ENCODE peak calls at places on chromosomes 6 and 20, in nine cellular contexts. K, U, Z, W, V, M, I, C and T are unnamed samples.

GRCh38 chr6:115783402-115784061 is 277.2 kb downstream of the FRK start:
- DNase-seq in C (peak), V (no peak), W (no peak), I (no peak), Z (no peak), K (no peak), U (no peak), M (no peak), T (no peak)

GRCh38 chr20:57210054-57210910 is 56.2 kb downstream of the BMP7 start:
- DNase-seq in V (no peak), C (peak), Z (no peak), W (no peak), K (no peak), M (peak), U (no peak), I (no peak), T (peak)

GRCh38 chr6:15184441-15184861 is 61.4 kb upstream of the JARID2 start:
- DNase-seq in C (no peak), V (no peak), U (no peak), M (no peak), Z (no peak), W (peak), K (no peak), I (no peak), T (no peak)

GRCh38 chr6:124999105-124999764 is 37.0 kb downstream of the RNF217 start:
- DNase-seq in U (no peak), W (no peak), Z (no peak), C (peak), I (no peak), V (no peak), K (no peak), M (no peak), T (peak)

GRCh38 chr6:97240222-97240621 is 42.8 kb downstream of the MMS22L start:
- DNase-seq in K (no peak), C (no peak), W (no peak), V (no peak), I (no peak), Z (no peak), M (no peak), U (no peak), T (no peak)

GRCh38 chr6:45892696-45893095 is 123.0 kb downstream of the CLIC5 start:
- DNase-seq in M (no peak), Z (no peak), W (no peak), V (no peak), I (no peak), U (no peak), C (no peak), K (no peak), T (no peak)

GRCh38 chr6:32189082-32189741 is 790 bp downstream of the PBX2 start:
- DNase-seq in V (no peak), I (no peak), C (no peak), W (no peak), K (no peak), Z (no peak), M (no peak), U (peak), T (no peak)

GRCh38 chr20:46520976-46521579 is 7.7 kb upstream of the ZNF334 start:
- DNase-seq in W (peak), U (no peak), M (peak), Z (peak), C (peak), K (no peak), V (peak), I (no peak), T (peak)

GRCh38 chr6:137866200-137866913 is 702 bp upstream of the TNFAIP3 start:
- DNase-seq in U (peak), W (no peak), M (no peak), C (no peak), Z (peak), K (peak), I (no peak), V (peak), T (no peak)

GRCh38 chr6:160431231-160431630 is 83.1 kb downstream of the SLC22A3 start:
- DNase-seq in W (no peak), Z (no peak), U (peak), V (no peak), M (no peak), I (peak), C (peak), K (peak), T (peak)

GRCh38 chr20:25483431-25484132 is 76.1 kb downstream of the GINS1 start:
- DNase-seq in W (no peak), K (no peak), U (no peak), I (no peak), V (no peak), C (no peak), M (no peak), Z (no peak), T (no peak)

GRCh38 chr20:4441871-4442270 is 279.8 kb upstream of the PRND start:
- DNase-seq in I (no peak), W (no peak), C (no peak), U (no peak), Z (no peak), V (no peak), K (no peak), M (no peak), T (no peak)

GRCh38 chr6:85756982-85757381 is 114.3 kb upstream of the SYNCRIP start:
- DNase-seq in Z (no peak), K (no peak), V (no peak), I (no peak), U (no peak), W (no peak), M (no peak), C (no peak), T (no peak)

GRCh38 chr6:2471474-2471873 is 226.1 kb upstream of the GMDS start:
- DNase-seq in M (no peak), U (no peak), Z (no peak), W (no peak), C (no peak), I (no peak), K (no peak), V (no peak), T (no peak)

GRCh38 chr6:167747152-167747427 is 79.6 kb upstream of the AFDN start:
- DNase-seq in I (no peak), C (no peak), U (no peak), M (no peak), V (no peak), W (no peak), K (peak), Z (no peak), T (no peak)

GRCh38 chr6:97186416-97186999 is 96.5 kb downstream of the MMS22L start:
- DNase-seq in I (no peak), K (no peak), C (peak), V (peak), U (no peak), W (peak), M (peak), Z (peak), T (peak)

GRCh38 chr20:44979090-44979621 is 12.8 kb downstream of the STK4 start:
- DNase-seq in I (no peak), K (no peak), M (no peak), Z (no peak), C (no peak), W (peak), V (no peak), U (no peak), T (peak)

GRCh38 chr6:150293423-150294280 is 75.2 kb upstream of the IYD start:
- DNase-seq in V (no peak), I (no peak), C (no peak), W (no peak), K (no peak), M (no peak), U (no peak), Z (no peak), T (no peak)

GRCh38 chr6:168713839-168714238 is 272.9 kb downstream of the SMOC2 start:
- DNase-seq in I (no peak), K (no peak), Z (peak), C (peak), W (no peak), M (peak), U (no peak), V (no peak), T (peak)

GRCh38 chr6:35209081-35209480 is 4.7 kb upstream of the SCUBE3 start:
- DNase-seq in I (no peak), Z (no peak), K (no peak), U (no peak), V (no peak), W (no peak), C (no peak), M (no peak), T (no peak)

GRCh38 chr6:35203152-35203670 is 10.5 kb upstream of the SCUBE3 start:
- DNase-seq in I (no peak), V (no peak), C (no peak), U (no peak), M (no peak), K (no peak), W (no peak), Z (no peak), T (no peak)

GRCh38 chr6:35203680-35204079 is 10.1 kb upstream of the SCUBE3 start:
- DNase-seq in U (no peak), Z (no peak), C (no peak), W (no peak), K (no peak), I (no peak), V (no peak), M (no peak), T (no peak)

GRCh38 chr6:35208419-35208818 is 5.3 kb upstream of the SCUBE3 start:
- DNase-seq in U (no peak), Z (peak), W (no peak), I (no peak), V (no peak), C (no peak), M (no peak), K (no peak), T (no peak)

DNA sequence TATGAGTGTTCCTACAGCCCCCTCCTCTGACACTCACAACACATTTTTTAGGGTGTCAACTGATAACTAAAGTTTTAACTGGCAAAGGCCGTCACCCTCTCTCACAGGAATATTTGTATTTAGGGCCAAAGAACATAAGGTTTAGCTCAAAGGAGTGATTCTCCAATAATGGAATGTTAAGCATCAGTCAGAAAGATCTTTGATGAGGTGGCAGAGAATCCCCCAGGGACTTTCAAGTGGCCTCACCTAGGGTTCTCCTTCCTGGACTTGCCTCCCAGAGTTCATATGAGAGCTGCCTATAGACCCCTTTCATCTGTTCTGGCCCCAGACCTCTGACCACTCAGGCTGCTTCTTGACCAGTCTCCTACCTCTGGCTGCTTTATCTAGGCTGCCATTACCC is 7.4 kb upstream of the SCUBE3 start:
- DNase-seq in V (no peak), M (no peak), W (no peak), U (no peak), C (no peak), K (no peak), Z (no peak), I (no peak), T (no peak)
- TF ChIP-seq EP300 in V (no peak), M (no peak), W (no peak), U (no peak), C (no peak), K (no peak), Z (no peak), I (no peak), T (no peak)

GRCh38 chr20:37972256-37973058 is 60.8 kb downstream of the TTI1 start:
- DNase-seq in I (no peak), Z (no peak), V (peak), W (no peak), U (no peak), C (no peak), K (no peak), M (no peak), T (no peak)
- TF ChIP-seq POLR2AphosphoS5 in I (no peak), Z (no peak), V (no peak), W (no peak), U (no peak), C (no peak), K (no peak), M (no peak), T (no peak)

DNA sequence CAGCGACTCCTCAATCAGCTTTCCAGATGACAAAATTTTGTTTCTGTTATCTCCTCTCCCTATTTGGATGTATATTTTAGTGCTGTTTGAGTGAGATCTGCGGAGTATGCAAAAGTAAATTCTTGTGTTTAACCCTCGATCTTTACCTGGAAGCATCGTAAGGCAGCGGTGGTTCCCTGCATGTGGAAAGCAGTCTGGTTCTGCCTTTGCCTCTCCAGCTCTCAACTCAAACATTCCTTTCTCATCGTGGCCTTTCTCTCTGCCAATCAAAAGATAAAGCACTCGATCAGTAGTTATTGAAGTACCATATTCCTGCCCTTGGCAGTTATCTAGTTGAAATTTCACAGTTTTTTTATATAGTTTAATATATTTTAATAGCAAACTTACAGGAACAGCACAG is 44.0 kb upstream of the BTN3A2 start:
- DNase-seq in Z (no peak), M (no peak), C (no peak), W (no peak), V (no peak), I (no peak), K (no peak), U (no peak), T (no peak)
- H3K4me3 ChIP-seq in Z (peak), M (peak), C (no peak), W (peak), V (peak), I (no peak), K (no peak), U (no peak), T (no peak)

GRCh38 chr20:35274172-35275092 is 3.5 kb downstream of the MMP24OS start:
- DNase-seq in U (no peak), W (no peak), C (no peak), V (no peak), I (no peak), Z (no peak), M (no peak), K (no peak), T (no peak)
- TF ChIP-seq EP300 in U (no peak), W (no peak), C (no peak), V (no peak), I (no peak), Z (no peak), M (no peak), K (no peak), T (no peak)

DNA sequence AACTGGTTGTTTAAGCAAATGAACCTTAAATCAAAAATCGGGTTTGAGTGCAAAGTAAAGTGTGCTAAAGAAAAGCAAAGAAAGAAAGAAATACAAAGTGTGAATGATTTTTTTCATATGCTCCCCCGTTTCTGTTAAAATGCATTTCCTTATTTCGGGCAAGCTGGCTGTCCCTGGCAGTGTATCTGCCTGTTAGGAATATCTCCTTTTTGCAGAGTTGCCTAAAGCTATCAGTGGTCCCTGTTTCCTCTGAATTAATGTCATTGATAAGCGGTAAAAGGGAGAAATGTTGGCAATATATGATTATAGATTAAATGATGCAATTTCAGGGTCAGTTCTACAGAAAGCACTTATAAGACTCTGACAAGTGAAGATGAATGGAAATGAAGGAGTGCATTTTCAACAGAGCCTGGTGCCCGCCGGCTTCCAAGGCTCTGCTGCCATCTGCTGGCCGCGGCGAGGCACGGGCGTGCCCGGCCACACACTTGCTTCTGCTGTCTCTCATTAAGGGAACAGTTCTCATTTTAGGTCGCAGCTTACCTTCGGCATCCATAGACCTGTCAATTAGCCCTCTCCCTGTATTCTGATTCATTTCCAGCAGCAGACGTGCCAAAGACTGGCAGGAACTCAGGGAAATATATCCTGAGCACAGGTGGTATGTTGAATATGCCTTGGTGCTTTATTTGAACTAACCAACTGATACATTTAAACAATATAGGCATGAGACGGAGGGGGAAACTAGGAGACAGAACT is 381.9 kb downstream of the C6orf118 start:
- DNase-seq in Z (peak), C (peak), K (peak), M (peak), V (peak), I (no peak), U (no peak), W (no peak), T (peak)
- TF ChIP-seq POLR2AphosphoS5 in Z (no peak), C (no peak), K (no peak), M (no peak), V (no peak), I (no peak), U (no peak), W (no peak), T (no peak)

GRCh38 chr6:16437095-16437494 is 198.7 kb downstream of the GMPR start:
- DNase-seq in W (no peak), M (no peak), I (no peak), U (no peak), V (no peak), C (no peak), Z (no peak), K (no peak), T (no peak)
- H3K4me3 ChIP-seq in W (no peak), M (no peak), I (no peak), U (no peak), V (no peak), C (no peak), Z (no peak), K (no peak), T (no peak)

GRCh38 chr6:23526519-23526918 is 599.5 kb upstream of the NRSN1 start:
- DNase-seq in V (no peak), K (no peak), C (no peak), M (no peak), I (no peak), U (no peak), Z (no peak), W (no peak), T (no peak)
- TF ChIP-seq EP300 in V (no peak), K (no peak), C (no peak), M (no peak), I (no peak), U (no peak), Z (no peak), W (no peak), T (no peak)